ENCODE peak calls at places on chromosomes 4 and X, in seven cellular contexts. I is hepatocyte, T is endothelial cell, Q is sigmoid colon, R is MM.1S, F is RWPE1, O is BE2C. X is an unnamed sample.

GRCh38 chr4:185144601-185145240 is 1.7 kb downstream of the SLC25A4 start:
- DNase-seq in F (no peak), Q (no peak), O (no peak), R (no peak), I (no peak), T (no peak), X (no peak)

GRCh38 chr4:175412161-175412560 is 399.9 kb downstream of the GPM6A start:
- DNase-seq in O (no peak), F (no peak), T (no peak), I (no peak), R (no peak), Q (no peak), X (peak; percentile 66)

GRCh38 chrX:109578916-109579315 is 42.3 kb downstream of the NXT2 start:
- DNase-seq in F (no peak), I (no peak), R (no peak), O (no peak), T (no peak), Q (no peak), X (no peak)

GRCh38 chr4:137749466-137749865 is 217.2 kb upstream of the PCDH18 start:
- DNase-seq in I (no peak), Q (no peak), R (no peak), O (no peak), T (no peak), F (no peak), X (peak; percentile 14)

GRCh38 chr4:118762753-118763477 is 73.0 kb downstream of the SEC24D start:
- DNase-seq in T (no peak), F (no peak), I (no peak), R (no peak), O (no peak), Q (no peak), X (peak; percentile 64)

GRCh38 chr4:151014521-151015457 is at the start of gene LRBA:
- DNase-seq in I (peak; percentile 91), T (peak; percentile 69), R (peak; percentile 91), O (peak; percentile 78), F (peak; percentile 88), Q (peak; percentile 82), X (peak; percentile 26)

GRCh38 chr4:160370046-160370445 is 1267.2 kb downstream of the RAPGEF2 start:
- DNase-seq in Q (no peak), T (no peak), R (no peak), F (no peak), O (no peak), I (no peak), X (peak; percentile 8)

GRCh38 chr4:8920289-8920965 is 48.8 kb upstream of the HMX1 start:
- DNase-seq in R (no peak), I (peak; percentile 1), T (no peak), F (no peak), Q (peak; percentile 47), O (no peak), X (no peak)

GRCh38 chrX:12975999-12976558 is 1.2 kb downstream of the TMSB4X start:
- DNase-seq in T (no peak), Q (no peak), R (peak; percentile 18), O (peak; percentile 23), I (peak; percentile 75), F (peak; percentile 62), X (peak; percentile 27)

GRCh38 chr4:176270669-176271068 is 1.6 kb upstream of the ASB5 start:
- DNase-seq in F (peak; percentile 96), R (no peak), I (peak; percentile 65), Q (peak; percentile 78), T (no peak), O (peak; percentile 13), X (peak; percentile 100)

GRCh38 chr4:118351851-118352827 is 664 bp downstream of the PRSS12 start:
- DNase-seq in T (peak; percentile 40), R (no peak), I (peak; percentile 45), Q (peak; percentile 65), F (peak; percentile 7), O (peak; percentile 74), X (no peak)

GRCh38 chr4:6196324-6196723 is 4.0 kb downstream of the JAKMIP1 start:
- DNase-seq in R (no peak), Q (peak; percentile 20), F (no peak), I (no peak), T (no peak), O (no peak), X (no peak)

GRCh38 chr4:13990596-13991589 is 363.4 kb upstream of the BOD1L1 start:
- DNase-seq in F (no peak), O (no peak), R (no peak), I (peak; percentile 77), T (no peak), Q (no peak), X (no peak)

GRCh38 chr4:60805500-60806313 is 394.4 kb upstream of the ADGRL3 start:
- DNase-seq in Q (no peak), I (peak; percentile 48), F (peak; percentile 7), R (peak; percentile 63), T (peak; percentile 36), O (no peak), X (peak; percentile 14)

GRCh38 chr4:155961575-155961974 is 7.9 kb upstream of the CTSO start:
- DNase-seq in Q (no peak), F (no peak), I (no peak), T (no peak), O (no peak), R (no peak), X (no peak)

GRCh38 chrX:114797494-114797893 is 213.6 kb downstream of the HTR2C start:
- DNase-seq in O (no peak), Q (no peak), I (no peak), T (no peak), R (no peak), F (no peak), X (no peak)

GRCh38 chrX:47814853-47815252 is 21.8 kb upstream of the ZNF81 start:
- DNase-seq in F (no peak), R (no peak), O (no peak), Q (no peak), T (no peak), I (no peak), X (no peak)

GRCh38 chr4:105149771-105150170 is 3.1 kb downstream of the TET2 start:
- DNase-seq in O (no peak), Q (no peak), I (peak; percentile 14), T (no peak), R (no peak), F (no peak), X (no peak)

GRCh38 chrX:15664487-15665444 is at the start of gene CLTRN:
- DNase-seq in I (peak; percentile 40), T (no peak), O (no peak), Q (no peak), R (no peak), F (no peak), X (no peak)

GRCh38 chrX:9153299-9153698 is 119.4 kb upstream of the FAM9B start:
- DNase-seq in T (no peak), O (no peak), I (no peak), R (no peak), Q (no peak), F (no peak), X (peak; percentile 61)

GRCh38 chr4:121668368-121669162 is 28.2 kb downstream of the ANXA5 start:
- DNase-seq in O (no peak), F (no peak), Q (no peak), T (no peak), I (no peak), R (no peak), X (peak; percentile 99)

GRCh38 chr4:47686294-47686872 is 151.5 kb downstream of the CORIN start:
- DNase-seq in T (peak; percentile 73), R (peak; percentile 67), F (peak; percentile 24), O (peak; percentile 62), Q (no peak), I (peak; percentile 72), X (no peak)

GRCh38 chr4:161704653-161705052 is 459.1 kb downstream of the FSTL5 start:
- DNase-seq in T (no peak), O (no peak), I (no peak), Q (no peak), R (no peak), F (no peak), X (no peak)

DNA sequence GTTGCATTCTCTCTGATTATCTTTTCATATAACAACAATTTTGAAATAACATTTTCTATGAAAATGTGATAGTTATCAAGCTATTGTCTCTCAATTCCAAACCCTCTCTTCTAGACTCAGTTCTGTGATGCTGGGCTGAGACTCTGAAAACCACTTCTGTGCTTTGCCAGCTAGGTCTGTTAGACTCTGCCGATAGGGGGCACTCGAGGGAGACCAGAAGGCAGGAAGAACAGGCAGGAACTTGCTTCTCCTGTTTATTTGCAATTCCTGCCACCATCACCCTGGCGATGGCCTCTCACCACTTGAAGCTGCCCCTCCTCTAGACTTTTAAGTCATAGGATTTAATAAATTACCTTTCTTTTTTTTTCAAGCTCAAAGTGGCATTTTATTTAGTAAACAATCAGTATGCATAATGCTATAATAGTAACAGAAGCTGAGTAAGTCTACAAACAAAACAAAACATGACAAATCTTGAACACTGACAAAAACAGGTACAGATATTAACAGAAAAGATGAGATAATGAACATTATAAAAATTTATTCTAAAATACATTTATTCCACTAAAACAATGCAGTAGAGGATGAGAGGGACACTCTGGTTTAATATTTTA is 49.7 kb downstream of the RASL11B start:
- DNase-seq in I (peak; percentile 82), R (peak; percentile 65), T (peak; percentile 84), Q (peak; percentile 76), O (peak; percentile 91), F (peak; percentile 48), X (peak; percentile 14)
- TF ChIP-seq CTCF in I (peak; percentile 59), R (peak; percentile 84), T (peak; percentile 65), Q (peak; percentile 50), O (peak; percentile 98), F (peak; percentile 57), X (peak; percentile 49)

DNA sequence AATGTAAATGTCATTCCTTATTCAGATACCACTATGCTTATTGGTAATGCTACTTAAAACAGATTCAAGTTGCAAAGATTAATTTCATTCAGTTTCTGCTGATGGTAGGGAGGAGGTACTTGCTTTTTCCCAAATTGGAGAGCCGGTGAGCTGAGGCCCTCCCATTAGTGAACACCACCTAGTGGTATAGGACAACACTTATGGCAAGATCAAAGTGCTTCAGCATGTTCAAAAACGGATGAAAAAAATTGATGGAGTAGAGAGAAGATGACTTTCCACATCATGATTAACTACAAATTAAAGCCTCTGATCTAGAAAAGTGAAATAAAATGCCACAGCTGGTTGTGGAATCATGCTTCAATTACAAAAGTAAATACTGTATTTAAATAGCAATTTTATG is 112.9 kb downstream of the MBNL3 start:
- DNase-seq in O (no peak), R (peak; percentile 11), T (no peak), F (no peak), I (no peak), Q (no peak), X (no peak)
- TF ChIP-seq CTCF in O (peak; percentile 27), R (peak; percentile 21), T (no peak), F (no peak), I (no peak), Q (no peak), X (no peak)

GRCh38 chr4:142741995-142742394 is 104.1 kb downstream of the INPP4B start:
- DNase-seq in R (no peak), F (no peak), O (no peak), T (no peak), I (no peak), Q (no peak), X (no peak)
- TF ChIP-seq CTCF in R (peak; percentile 3), F (no peak), O (peak; percentile 30), T (no peak), I (no peak), Q (no peak), X (no peak)

DNA sequence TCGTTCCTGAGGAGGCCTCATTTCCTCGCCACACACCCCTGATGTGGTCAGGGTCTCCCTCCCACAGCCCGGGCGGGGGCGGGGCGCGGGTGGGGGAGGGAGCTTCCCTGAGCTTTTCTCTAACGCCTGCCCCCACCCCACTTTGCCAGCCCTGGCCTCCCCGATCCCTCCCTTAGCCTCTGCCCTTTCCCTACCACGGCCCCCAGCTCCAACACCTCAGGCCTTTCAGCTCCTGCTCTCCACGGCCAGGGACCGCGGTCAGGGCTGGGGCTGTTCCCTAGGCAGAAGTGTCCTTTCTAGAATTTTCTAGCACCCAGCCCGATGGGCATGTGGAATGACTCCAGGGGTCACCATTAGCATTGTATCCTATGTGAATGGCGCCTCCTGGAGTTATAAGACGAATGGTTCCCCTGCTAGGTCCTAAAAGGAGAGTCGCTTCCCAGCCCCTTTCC is 201.3 kb upstream of the BCOR start:
- DNase-seq in T (peak; percentile 13), I (peak; percentile 54), Q (no peak), O (no peak), F (no peak), R (no peak), X (no peak)
- TF ChIP-seq CTCF in T (no peak), I (peak; percentile 47), Q (no peak), O (peak; percentile 19), F (no peak), R (no peak), X (peak; percentile 3)